ENCODE peak calls at places on chromosomes 1 and 21, in eight cellular contexts. One of them, this sample, is unnamed.

GRCh38 chr1:231781887-231782286 is 155.3 kb downstream of the DISC1 start:
- DNase-seq in T-helper 9 cell: no peak
- DNase-seq in heart right ventricle: no peak
- DNase-seq in hepatocyte: no peak
- DNase-seq in NCI-H2081: no peak
- DNase-seq in uterus: no peak
- DNase-seq in AG04449: no peak
- DNase-seq in activated naive CD4-positive, alpha-beta T cell: no peak
- DNase-seq in this sample: no peak

GRCh38 chr1:94272388-94272787 is 35.0 kb upstream of the ARHGAP29 start:
- DNase-seq in T-helper 9 cell: no peak
- DNase-seq in activated naive CD4-positive, alpha-beta T cell: no peak
- DNase-seq in NCI-H2081: no peak
- DNase-seq in hepatocyte: no peak
- DNase-seq in AG04449: no peak
- DNase-seq in uterus: no peak
- DNase-seq in heart right ventricle: no peak
- DNase-seq in this sample: no peak

GRCh38 chr1:5502310-5503194 is 489.7 kb downstream of the NPHP4 start:
- DNase-seq in NCI-H2081: no peak
- DNase-seq in AG04449: no peak
- DNase-seq in heart right ventricle: no peak
- DNase-seq in T-helper 9 cell: no peak
- DNase-seq in uterus: no peak
- DNase-seq in hepatocyte: no peak
- DNase-seq in activated naive CD4-positive, alpha-beta T cell: no peak
- DNase-seq in this sample: no peak

GRCh38 chr1:58447047-58447446 is 99.5 kb downstream of the OMA1 start:
- DNase-seq in heart right ventricle: no peak
- DNase-seq in T-helper 9 cell: no peak
- DNase-seq in hepatocyte: no peak
- DNase-seq in NCI-H2081: no peak
- DNase-seq in AG04449: no peak
- DNase-seq in activated naive CD4-positive, alpha-beta T cell: no peak
- DNase-seq in uterus: no peak
- DNase-seq in this sample: no peak

GRCh38 chr1:77948841-77949424 is 29.9 kb downstream of the FUBP1 start:
- DNase-seq in hepatocyte: peak; percentile 7
- DNase-seq in heart right ventricle: no peak
- DNase-seq in NCI-H2081: peak; percentile 31
- DNase-seq in activated naive CD4-positive, alpha-beta T cell: no peak
- DNase-seq in T-helper 9 cell: no peak
- DNase-seq in uterus: no peak
- DNase-seq in AG04449: no peak
- DNase-seq in this sample: no peak

GRCh38 chr1:245673920-245674414 is 519.2 kb downstream of the KIF26B start:
- DNase-seq in hepatocyte: no peak
- DNase-seq in uterus: no peak
- DNase-seq in activated naive CD4-positive, alpha-beta T cell: no peak
- DNase-seq in heart right ventricle: no peak
- DNase-seq in AG04449: no peak
- DNase-seq in NCI-H2081: no peak
- DNase-seq in T-helper 9 cell: no peak
- DNase-seq in this sample: no peak

GRCh38 chr1:55478742-55479141 is 263.6 kb upstream of the USP24 start:
- DNase-seq in uterus: no peak
- DNase-seq in activated naive CD4-positive, alpha-beta T cell: no peak
- DNase-seq in heart right ventricle: no peak
- DNase-seq in hepatocyte: no peak
- DNase-seq in AG04449: no peak
- DNase-seq in T-helper 9 cell: no peak
- DNase-seq in NCI-H2081: no peak
- DNase-seq in this sample: peak; percentile 13

GRCh38 chr1:230158422-230159291 is 91.6 kb downstream of the GALNT2 start:
- DNase-seq in heart right ventricle: no peak
- DNase-seq in T-helper 9 cell: no peak
- DNase-seq in activated naive CD4-positive, alpha-beta T cell: no peak
- DNase-seq in uterus: no peak
- DNase-seq in NCI-H2081: peak; percentile 16
- DNase-seq in AG04449: no peak
- DNase-seq in hepatocyte: peak; percentile 83
- DNase-seq in this sample: peak; percentile 61

GRCh38 chr21:16037386-16037785 is 307.6 kb downstream of the USP25 start:
- DNase-seq in activated naive CD4-positive, alpha-beta T cell: no peak
- DNase-seq in AG04449: no peak
- DNase-seq in T-helper 9 cell: no peak
- DNase-seq in NCI-H2081: no peak
- DNase-seq in hepatocyte: no peak
- DNase-seq in uterus: no peak
- DNase-seq in heart right ventricle: no peak
- DNase-seq in this sample: no peak

GRCh38 chr1:24720152-24720551 is 25.1 kb upstream of the CLIC4 start:
- DNase-seq in AG04449: no peak
- DNase-seq in T-helper 9 cell: no peak
- DNase-seq in uterus: peak; percentile 89
- DNase-seq in heart right ventricle: peak; percentile 87
- DNase-seq in hepatocyte: no peak
- DNase-seq in NCI-H2081: no peak
- DNase-seq in activated naive CD4-positive, alpha-beta T cell: no peak
- DNase-seq in this sample: no peak

GRCh38 chr1:165444897-165445370 is at the start of gene RXRG:
- DNase-seq in NCI-H2081: peak; percentile 52
- DNase-seq in uterus: no peak
- DNase-seq in T-helper 9 cell: peak; percentile 2
- DNase-seq in hepatocyte: peak; percentile 59
- DNase-seq in AG04449: no peak
- DNase-seq in heart right ventricle: peak; percentile 64
- DNase-seq in activated naive CD4-positive, alpha-beta T cell: no peak
- DNase-seq in this sample: peak; percentile 90

GRCh38 chr21:34669149-34669879 is 520 bp downstream of the CLIC6 start:
- DNase-seq in T-helper 9 cell: no peak
- DNase-seq in hepatocyte: peak; percentile 58
- DNase-seq in NCI-H2081: no peak
- DNase-seq in activated naive CD4-positive, alpha-beta T cell: no peak
- DNase-seq in AG04449: no peak
- DNase-seq in uterus: no peak
- DNase-seq in heart right ventricle: no peak
- DNase-seq in this sample: peak; percentile 72

GRCh38 chr1:192831706-192832355 is 23.0 kb downstream of the RGS2 start:
- DNase-seq in hepatocyte: no peak
- DNase-seq in activated naive CD4-positive, alpha-beta T cell: no peak
- DNase-seq in heart right ventricle: no peak
- DNase-seq in NCI-H2081: no peak
- DNase-seq in uterus: no peak
- DNase-seq in AG04449: no peak
- DNase-seq in T-helper 9 cell: no peak
- DNase-seq in this sample: no peak

GRCh38 chr1:175176246-175176645 is 16.3 kb downstream of the KIAA0040 start:
- DNase-seq in uterus: no peak
- DNase-seq in NCI-H2081: no peak
- DNase-seq in T-helper 9 cell: no peak
- DNase-seq in activated naive CD4-positive, alpha-beta T cell: no peak
- DNase-seq in AG04449: no peak
- DNase-seq in hepatocyte: no peak
- DNase-seq in heart right ventricle: no peak
- DNase-seq in this sample: no peak

GRCh38 chr1:28783363-28783762 is 28.6 kb upstream of the OPRD1 start:
- DNase-seq in hepatocyte: no peak
- DNase-seq in heart right ventricle: no peak
- DNase-seq in NCI-H2081: no peak
- DNase-seq in T-helper 9 cell: no peak
- DNase-seq in AG04449: no peak
- DNase-seq in uterus: no peak
- DNase-seq in activated naive CD4-positive, alpha-beta T cell: no peak
- DNase-seq in this sample: no peak

GRCh38 chr1:29828526-29829447 is 592.5 kb downstream of the PTPRU start:
- DNase-seq in heart right ventricle: no peak
- DNase-seq in NCI-H2081: no peak
- DNase-seq in uterus: no peak
- DNase-seq in hepatocyte: no peak
- DNase-seq in T-helper 9 cell: no peak
- DNase-seq in AG04449: no peak
- DNase-seq in activated naive CD4-positive, alpha-beta T cell: no peak
- DNase-seq in this sample: peak; percentile 1

GRCh38 chr1:76425843-76426145 is 351.2 kb downstream of the ST6GALNAC3 start:
- DNase-seq in NCI-H2081: no peak
- DNase-seq in activated naive CD4-positive, alpha-beta T cell: no peak
- DNase-seq in hepatocyte: no peak
- DNase-seq in T-helper 9 cell: no peak
- DNase-seq in uterus: no peak
- DNase-seq in heart right ventricle: no peak
- DNase-seq in AG04449: peak; percentile 56
- DNase-seq in this sample: no peak

GRCh38 chr1:165520646-165521045 is 23.2 kb upstream of the LRRC52 start:
- DNase-seq in hepatocyte: no peak
- DNase-seq in AG04449: no peak
- DNase-seq in heart right ventricle: no peak
- DNase-seq in NCI-H2081: no peak
- DNase-seq in activated naive CD4-positive, alpha-beta T cell: no peak
- DNase-seq in uterus: no peak
- DNase-seq in T-helper 9 cell: no peak
- DNase-seq in this sample: no peak